ENCODE peak calls at places on chromosomes 5 and 9, in nine cellular contexts. J is CD8-positive, alpha-beta memory T cell; G is endodermal cell; P is GM12878; B is CD8-positive, alpha-beta T cell; K is HepG2; O is tibial artery; N is NT2/D1; Z is neural progenitor cell. F is an unnamed sample. For H3K4me1 and H3K36me3, the result is how much of the 10 kb centered on the place peaks cover.

GRCh38 chr5:94066437-94067207 is 325.2 kb upstream of the POU5F2 start:
- DNase-seq in J (no peak), G (no peak), P (no peak), B (no peak), K (no peak), O (no peak), N (no peak), Z (no peak), F (no peak)

GRCh38 chr5:179553875-179554274 is 3.5 kb downstream of the RUFY1 start:
- DNase-seq in J (no peak), G (peak), P (no peak), B (no peak), K (peak), O (peak), N (no peak), Z (no peak), F (no peak)

GRCh38 chr5:149667084-149667826 is 62.9 kb upstream of the PPARGC1B start:
- DNase-seq in J (no peak), G (peak), P (peak), B (no peak), K (peak), O (no peak), N (no peak), Z (peak), F (no peak)

GRCh38 chr9:3825724-3826123 is 299.9 kb upstream of the RFX3 start:
- DNase-seq in J (no peak), G (no peak), P (no peak), B (no peak), K (no peak), O (no peak), N (no peak), Z (no peak), F (no peak)

GRCh38 chr9:75866273-75866871 is 24.1 kb upstream of the PCSK5 start:
- DNase-seq in J (no peak), G (peak), P (no peak), B (peak), K (peak), O (peak), N (no peak), Z (peak), F (peak)

GRCh38 chr9:72995131-72996024 is 42.5 kb upstream of the ALDH1A1 start:
- DNase-seq in J (no peak), G (no peak), P (no peak), B (no peak), K (no peak), O (no peak), N (no peak), Z (no peak), F (no peak)

GRCh38 chr5:32092938-32093812 is 80.9 kb downstream of the GOLPH3 start:
- DNase-seq in J (peak), G (peak), P (peak), B (peak), K (peak), O (peak), N (peak), Z (peak), F (peak)

GRCh38 chr5:152634596-152634995 is 229.5 kb upstream of the NMUR2 start:
- DNase-seq in J (no peak), G (peak), P (no peak), B (no peak), K (no peak), O (no peak), N (no peak), Z (peak), F (peak)

GRCh38 chr9:138122676-138123075 is 245.1 kb downstream of the CACNA1B start:
- DNase-seq in J (no peak), G (no peak), P (no peak), B (no peak), K (no peak), O (no peak), N (no peak), Z (no peak), F (no peak)

DNA sequence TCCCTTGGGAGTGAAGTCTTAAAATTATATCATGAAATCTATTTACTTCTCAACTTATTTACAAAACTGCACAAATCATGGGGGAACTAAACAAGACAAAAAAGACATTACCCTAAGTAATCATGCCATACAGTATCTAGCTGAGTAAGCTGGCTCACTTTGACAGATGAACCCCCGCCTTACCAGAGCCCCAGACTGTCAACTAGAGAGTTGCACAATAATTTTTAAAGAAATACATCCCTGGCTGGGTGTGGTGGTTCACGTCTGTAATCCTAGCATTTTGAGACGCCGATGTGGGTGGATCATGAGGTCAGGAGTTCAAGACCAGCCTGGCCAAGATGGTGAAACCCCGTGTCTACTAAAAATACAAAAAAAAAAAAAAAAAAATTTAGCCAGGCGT is 62.3 kb downstream of the LPAR1 start:
- DNase-seq in J (no peak), G (no peak), P (no peak), B (no peak), K (no peak), O (no peak), N (no peak), Z (no peak), F (peak)
- H3K4me1 ChIP-seq in J (under half), G (under half), P (under half), B (under half), K (under half), O (under half), N (under half), Z (under half), F (under half)

DNA sequence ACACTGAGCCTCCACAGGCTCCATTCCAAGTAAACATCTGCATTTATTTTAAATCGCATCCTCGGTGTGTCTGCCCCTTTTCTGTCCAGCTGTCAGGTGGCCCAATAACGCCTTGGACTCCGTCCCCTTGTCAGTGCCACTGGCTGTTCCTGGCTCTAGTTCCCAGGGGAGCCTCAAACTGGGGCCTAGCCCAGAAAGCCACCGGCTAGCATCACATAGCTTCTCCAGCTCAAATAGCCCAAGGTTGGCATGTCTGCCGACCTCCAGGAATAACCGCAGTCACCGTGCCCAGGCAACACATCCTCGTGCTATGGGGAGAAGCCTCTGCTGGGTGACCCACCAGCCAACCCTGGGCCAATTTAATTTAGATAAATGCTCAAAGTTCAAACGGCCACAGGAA is 11.8 kb downstream of the REXO4 start:
- DNase-seq in J (no peak), G (no peak), P (no peak), B (no peak), K (no peak), O (no peak), N (no peak), Z (no peak), F (no peak)
- H3K36me3 ChIP-seq in J (under half), G (under half), P (under half), B (under half), K (under half), O (half or more), N (half or more), Z (under half), F (under half)

DNA sequence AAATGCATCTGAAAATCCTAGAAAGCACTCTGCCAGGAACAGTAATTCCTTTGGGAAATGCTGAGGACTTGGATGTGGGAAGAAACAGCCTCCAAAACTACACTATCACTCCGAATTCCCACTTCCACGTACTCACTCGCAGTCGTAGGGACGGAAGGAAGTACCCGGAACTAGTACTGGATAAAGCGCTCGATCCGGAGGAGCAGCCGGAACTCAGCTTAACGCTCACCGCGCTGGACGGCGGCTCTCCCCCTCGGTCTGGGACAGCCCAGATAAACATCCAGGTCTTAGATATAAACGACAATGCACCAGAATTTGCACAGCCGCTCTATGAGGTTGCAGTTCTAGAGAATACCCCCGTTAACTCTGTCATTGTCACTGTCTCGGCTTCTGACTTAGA is 786 bp downstream of the PCDHB3 start:
- DNase-seq in J (no peak), G (no peak), P (no peak), B (no peak), K (no peak), O (no peak), N (no peak), Z (no peak), F (no peak)
- H3K4me3 ChIP-seq in J (no peak), G (no peak), P (no peak), B (no peak), K (no peak), O (peak), N (no peak), Z (no peak), F (no peak)

DNA sequence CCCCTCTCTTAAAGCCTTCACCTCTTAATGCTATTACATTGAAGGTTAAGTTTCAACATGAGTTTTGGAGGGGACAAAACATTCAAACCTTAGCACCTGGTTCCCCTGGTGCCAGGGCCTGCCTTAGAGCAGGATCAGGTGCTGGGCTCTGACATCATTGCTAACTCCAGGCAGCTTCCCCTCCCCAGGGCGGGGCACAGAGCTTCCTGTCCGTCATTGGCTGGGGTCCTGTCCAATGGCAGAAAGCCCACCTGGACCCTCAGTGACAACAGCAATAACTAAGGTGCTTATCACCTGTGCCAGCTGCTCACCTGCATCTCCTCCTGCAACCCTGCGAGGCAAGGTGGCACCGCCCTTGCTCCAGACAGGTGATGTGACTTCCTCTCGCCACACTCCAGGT is 177.4 kb downstream of the NSG2 start:
- DNase-seq in J (no peak), G (peak), P (no peak), B (no peak), K (no peak), O (no peak), N (no peak), Z (no peak), F (no peak)
- H3K4me1 ChIP-seq in J (under half), G (under half), P (under half), B (under half), K (under half), O (under half), N (under half), Z (under half), F (under half)

DNA sequence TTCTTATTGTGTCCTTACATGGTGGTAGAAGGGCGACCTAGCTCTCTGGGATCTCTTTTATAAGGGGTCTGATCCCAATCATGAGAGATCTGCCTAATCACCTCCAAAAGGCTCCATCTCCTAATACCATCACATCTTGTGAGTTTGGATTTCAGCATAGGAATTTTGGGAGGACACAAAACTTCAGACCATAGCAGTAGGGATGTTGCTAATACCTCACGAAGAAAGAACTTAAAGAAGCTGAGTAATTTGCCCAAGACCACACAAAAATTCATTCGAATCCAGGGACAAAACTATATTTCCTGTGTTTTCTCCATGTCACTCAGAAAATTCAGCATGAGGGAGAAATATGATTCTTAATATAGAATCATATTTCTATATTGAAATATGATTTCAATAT is 32.7 kb downstream of the MTAP start:
- DNase-seq in J (no peak), G (no peak), P (no peak), B (no peak), K (no peak), O (no peak), N (no peak), Z (no peak), F (no peak)
- H3K36me3 ChIP-seq in J (under half), G (half or more), P (under half), B (under half), K (under half), O (half or more), N (half or more), Z (under half), F (under half)

DNA sequence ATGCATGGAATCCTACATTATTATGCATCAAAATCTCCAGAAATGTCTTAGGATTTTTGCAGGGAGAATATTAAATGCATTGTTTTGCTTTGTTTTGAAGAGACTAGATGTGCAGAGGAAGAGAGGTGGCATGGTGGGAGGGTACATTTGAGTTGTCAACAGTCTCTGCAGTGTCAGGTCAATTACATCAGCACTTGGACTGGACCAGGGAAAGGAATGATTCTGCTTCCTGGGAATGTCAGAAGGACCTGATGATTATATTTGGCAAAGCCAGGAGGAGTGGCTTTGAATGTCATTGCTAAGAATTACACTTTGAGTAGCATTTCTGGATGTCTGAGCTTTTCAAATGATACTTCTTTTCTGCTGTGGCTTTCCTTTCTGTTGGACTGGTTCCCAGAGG is 17.5 kb upstream of the TMEFF1 start:
- DNase-seq in J (no peak), G (no peak), P (no peak), B (no peak), K (no peak), O (no peak), N (no peak), Z (no peak), F (no peak)
- H3K4me3 ChIP-seq in J (no peak), G (no peak), P (no peak), B (no peak), K (no peak), O (no peak), N (no peak), Z (no peak), F (no peak)